ENCODE peak calls at places on chromosomes 12 and 14, in four cellular contexts. B, T, S and Y are unnamed samples.
A peak's percentile ranks its signal among the peaks of the same experiment; 100 is the strongest.

GRCh38 chr14:26125039-26125438 is 472.8 kb downstream of the NOVA1 start:
- DNase-seq in B (no peak), S (no peak), T (no peak), Y (no peak)

GRCh38 chr12:111034911-111035577 is 114.7 kb upstream of the MYL2 start:
- DNase-seq in S (no peak), B (peak; percentile 29), T (no peak), Y (no peak)

GRCh38 chr14:68956728-68957127 is 22.4 kb downstream of the ACTN1 start:
- DNase-seq in S (no peak), T (no peak), B (no peak), Y (no peak)

GRCh38 chr14:50320279-50320678 is 8.2 kb downstream of the DMAC2L start:
- DNase-seq in T (no peak), B (no peak), S (no peak), Y (no peak)

GRCh38 chr12:94983321-94983720 is 20.2 kb downstream of the NDUFA12 start:
- DNase-seq in B (no peak), S (no peak), T (no peak), Y (no peak)

GRCh38 chr14:39469094-39469710 is 37.0 kb upstream of the FBXO33 start:
- DNase-seq in T (peak; percentile 61), B (peak; percentile 35), S (peak; percentile 11), Y (peak; percentile 74)

GRCh38 chr12:32365473-32366064 is 33.8 kb upstream of the FGD4 start:
- DNase-seq in T (peak; percentile 79), B (peak; percentile 81), S (peak; percentile 85), Y (peak; percentile 64)

GRCh38 chr12:7146906-7147305 is 16.7 kb downstream of the CLSTN3 start:
- DNase-seq in S (no peak), B (no peak), T (no peak), Y (no peak)

GRCh38 chr14:81729622-81730021 is 196.0 kb upstream of the SEL1L start:
- DNase-seq in S (no peak), T (no peak), B (no peak), Y (no peak)

GRCh38 chr14:100239200-100239839 is 376 bp downstream of the YY1 start:
- DNase-seq in T (peak; percentile 33), S (peak; percentile 36), B (no peak), Y (no peak)

GRCh38 chr12:94998322-94998721 is 5.2 kb downstream of the NDUFA12 start:
- DNase-seq in S (no peak), T (no peak), B (no peak), Y (no peak)

GRCh38 chr12:124030510-124030909 is 57.5 kb downstream of the ZNF664 start:
- DNase-seq in S (peak; percentile 33), B (no peak), T (no peak), Y (no peak)

GRCh38 chr14:92546347-92547053 is 32.9 kb downstream of the RIN3 start:
- DNase-seq in T (peak; percentile 40), S (peak; percentile 60), B (peak; percentile 79), Y (no peak)

GRCh38 chr14:91108941-91109611 is 4.8 kb upstream of the DGLUCY start:
- DNase-seq in B (no peak), T (peak; percentile 62), S (peak; percentile 98), Y (no peak)

GRCh38 chr14:78805586-78805985 is 635.4 kb downstream of the NRXN3 start:
- DNase-seq in T (no peak), S (no peak), B (no peak), Y (no peak)

GRCh38 chr14:54606631-54607133 is 39.8 kb downstream of the SAMD4A start:
- DNase-seq in B (no peak), T (no peak), S (no peak), Y (no peak)

GRCh38 chr12:19311165-19311564 is 128.1 kb upstream of the AEBP2 start:
- DNase-seq in B (no peak), S (no peak), T (no peak), Y (no peak)

GRCh38 chr14:78764240-78764639 is 594.1 kb downstream of the NRXN3 start:
- DNase-seq in S (no peak), B (no peak), T (no peak), Y (no peak)

GRCh38 chr14:26596722-26597030 is 1.2 kb downstream of the NOVA1 start:
- DNase-seq in T (no peak), S (peak; percentile 28), B (peak; percentile 12), Y (no peak)

GRCh38 chr12:53795927-53796326 is 44.1 kb upstream of the CISTR start:
- DNase-seq in T (no peak), B (no peak), S (no peak), Y (no peak)

GRCh38 chr12:122204829-122205589 is 1.5 kb downstream of the B3GNT4 start:
- DNase-seq in B (no peak), T (no peak), S (no peak), Y (no peak)

GRCh38 chr14:67241416-67242362 is at the start of gene PALS1:
- DNase-seq in B (peak; percentile 77), T (no peak), S (peak; percentile 85), Y (peak; percentile 62)

GRCh38 chr12:115182239-115182638 is 498.3 kb upstream of the TBX3 start:
- DNase-seq in B (no peak), S (no peak), T (no peak), Y (no peak)

GRCh38 chr12:27970391-27970980 is 2.0 kb downstream of the PTHLH start:
- DNase-seq in S (peak; percentile 31), B (peak; percentile 50), T (no peak), Y (no peak)

GRCh38 chr12:54217774-54218221 is 29.0 kb upstream of the SMUG1 start:
- DNase-seq in B (no peak), S (no peak), T (no peak), Y (no peak)

GRCh38 chr12:74412607-74413230 is 124.9 kb upstream of the ATXN7L3B start:
- DNase-seq in B (peak; percentile 39), S (peak; percentile 18), T (peak; percentile 24), Y (peak; percentile 10)

GRCh38 chr12:55738113-55739024 is 4.6 kb upstream of the GDF11 start:
- DNase-seq in B (peak; percentile 79), S (peak; percentile 90), T (peak; percentile 92), Y (peak; percentile 72)

GRCh38 chr12:24088751-24089150 is 139.3 kb upstream of the SOX5 start:
- DNase-seq in B (no peak), T (no peak), S (peak; percentile 34), Y (no peak)

GRCh38 chr14:61678966-61679365 is 16.3 kb upstream of the HIF1A start:
- DNase-seq in S (no peak), T (no peak), B (no peak), Y (no peak)

GRCh38 chr12:15393037-15393436 is 70.7 kb downstream of the PTPRO start:
- DNase-seq in B (peak; percentile 3), S (no peak), T (no peak), Y (no peak)

GRCh38 chr14:104875811-104876210 is 10.7 kb downstream of the CEP170B start:
- DNase-seq in T (no peak), B (no peak), S (no peak), Y (no peak)

GRCh38 chr14:104874110-104874531 is 9.1 kb downstream of the CEP170B start:
- DNase-seq in B (no peak), T (no peak), S (no peak), Y (no peak)

GRCh38 chr14:104875412-104875751 is 10.3 kb downstream of the CEP170B start:
- DNase-seq in S (no peak), B (no peak), T (no peak), Y (no peak)

GRCh38 chr14:104873380-104874055 is 8.4 kb downstream of the CEP170B start:
- DNase-seq in S (no peak), T (no peak), B (no peak), Y (no peak)

DNA sequence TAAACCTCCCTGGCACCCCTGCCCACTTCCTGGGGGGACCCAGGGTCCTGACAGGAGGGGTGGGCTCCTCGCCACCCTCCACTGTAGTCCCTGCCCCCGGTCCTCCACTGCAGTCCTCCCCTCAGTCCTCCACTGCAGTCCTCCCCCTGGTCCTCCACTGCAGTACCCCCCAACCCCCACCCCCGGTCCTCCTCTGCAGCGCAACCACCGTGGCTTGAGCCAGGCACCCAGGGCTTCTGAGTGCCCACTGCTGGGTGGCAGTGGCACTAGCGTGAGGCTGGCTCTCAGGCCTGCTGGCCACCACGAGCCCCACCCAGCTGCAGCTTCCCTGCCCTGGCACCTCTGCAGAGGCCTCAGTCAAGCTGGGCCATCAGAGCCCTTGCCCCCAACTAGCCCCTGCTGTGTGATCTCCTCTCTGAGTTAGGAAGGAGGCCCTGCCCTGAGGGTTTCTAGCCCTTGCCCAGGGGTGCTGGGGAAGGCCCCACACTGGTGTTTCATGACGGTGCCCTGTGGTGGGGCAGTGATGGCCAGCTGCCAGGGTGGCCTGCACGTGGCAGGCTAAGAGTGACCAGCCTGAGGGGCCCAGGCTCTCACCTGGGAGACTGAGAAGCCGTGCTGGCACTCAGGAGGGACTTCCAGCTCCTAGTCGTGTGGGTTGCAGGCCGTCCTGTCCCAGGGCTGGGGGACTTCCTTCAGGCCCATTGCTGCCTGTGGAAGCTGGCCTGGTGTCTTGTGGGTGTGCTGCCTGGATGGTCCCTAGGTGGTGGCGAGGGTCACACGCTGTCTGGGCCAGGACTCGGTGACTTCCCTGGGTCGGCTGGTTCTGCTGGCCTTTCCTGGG is 9.7 kb downstream of the CEP170B start:
- DNase-seq in T (no peak), S (no peak), B (no peak), Y (no peak)
- TF ChIP-seq MYC in T (no peak), S (no peak), B (no peak), Y (no peak)

DNA sequence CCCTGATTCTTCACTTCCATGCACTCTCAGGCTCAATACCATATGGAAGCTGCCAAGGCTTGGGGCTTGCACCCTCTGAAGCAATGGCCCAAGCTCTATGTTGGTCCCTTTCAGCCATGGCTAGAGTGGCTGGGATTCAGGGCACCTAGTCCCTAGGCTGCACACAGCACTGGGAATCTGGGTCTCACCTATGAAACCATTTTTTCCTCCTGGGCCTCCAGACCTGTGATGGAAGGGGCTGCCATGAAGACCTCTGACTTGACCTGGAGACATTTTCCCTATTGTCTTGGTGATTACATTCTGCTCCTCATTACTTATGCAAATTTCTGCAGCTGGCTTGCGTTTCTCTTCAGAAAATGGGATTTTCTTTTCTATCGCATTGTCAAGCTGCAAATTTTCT is 124.0 kb downstream of the NTS start:
- DNase-seq in T (no peak), S (no peak), B (no peak), Y (no peak)
- TF ChIP-seq MYC in T (no peak), S (no peak), B (no peak), Y (no peak)

GRCh38 chr12:93883436-93884154 is 206.4 kb downstream of the CRADD start:
- DNase-seq in B (peak; percentile 40), T (no peak), S (no peak), Y (no peak)
- TF ChIP-seq MYC in B (no peak), T (no peak), S (no peak), Y (no peak)

GRCh38 chr12:3218150-3218845 is 141.1 kb downstream of the TSPAN9 start:
- DNase-seq in B (no peak), S (peak; percentile 88), T (peak; percentile 60), Y (no peak)
- TF ChIP-seq MYC in B (no peak), S (no peak), T (no peak), Y (no peak)

GRCh38 chr14:87989613-87990299 is 3.2 kb downstream of the GALC start:
- DNase-seq in B (no peak), S (no peak), T (no peak), Y (no peak)
- TF ChIP-seq MYC in B (no peak), S (no peak), T (no peak), Y (no peak)